ENCODE peak calls at places on chromosomes 12 and 14, in five cellular contexts. N is fibroblast of lung, P is IMR-90, O is H9, M is DND-41. C is an unnamed sample. For H4K20me1, the result is how much of the 10 kb centered on the place peaks cover.

GRCh38 chr12:5268424-5269210 is 163.3 kb upstream of the NTF3 start:
- DNase-seq in O (no peak), P (no peak), N (no peak), M (no peak), C (peak)

GRCh38 chr14:86787782-86788181 is 1205.2 kb downstream of the GALC start:
- DNase-seq in N (peak), M (peak), O (no peak), P (peak), C (no peak)

GRCh38 chr12:39824505-39825198 is 205.0 kb upstream of the ABCD2 start:
- DNase-seq in P (peak), N (no peak), M (no peak), O (no peak), C (peak)

GRCh38 chr12:12757121-12757520 is 28.3 kb upstream of the APOLD1 start:
- DNase-seq in M (peak), P (no peak), O (no peak), N (no peak), C (no peak)

GRCh38 chr14:106207316-106207715 is 680.9 kb downstream of the TMEM121 start:
- DNase-seq in N (no peak), P (no peak), M (no peak), O (no peak), C (no peak)

GRCh38 chr12:1019283-1019682 is 28.3 kb downstream of the ERC1 start:
- DNase-seq in M (no peak), O (no peak), P (no peak), N (no peak), C (no peak)

GRCh38 chr14:63157195-63157594 is 47.0 kb upstream of the RHOJ start:
- DNase-seq in M (no peak), P (no peak), N (no peak), O (no peak), C (no peak)

GRCh38 chr12:67661311-67662011 is 12.9 kb downstream of the DYRK2 start:
- DNase-seq in N (peak), P (peak), O (no peak), M (no peak), C (peak)

GRCh38 chr14:23183479-23183878 is at the start of gene SLC7A8:
- DNase-seq in P (no peak), M (no peak), N (no peak), O (peak), C (no peak)

GRCh38 chr14:24630087-24630871 is 3.7 kb downstream of the GZMB start:
- DNase-seq in N (no peak), O (no peak), M (no peak), P (no peak), C (no peak)

GRCh38 chr14:97456958-97457357 is 659.8 kb downstream of the VRK1 start:
- DNase-seq in N (peak), P (no peak), M (peak), O (no peak), C (no peak)

GRCh38 chr12:104710940-104711725 is 247.0 kb downstream of the SLC41A2 start:
- DNase-seq in P (peak), N (peak), O (no peak), M (no peak), C (peak)

GRCh38 chr12:112904571-112904970 is 2.2 kb upstream of the OAS1 start:
- DNase-seq in N (peak), O (no peak), M (no peak), P (no peak), C (no peak)

GRCh38 chr14:81408595-81408994 is 8.5 kb upstream of the STON2 start:
- DNase-seq in O (no peak), N (no peak), M (no peak), P (no peak), C (no peak)

GRCh38 chr12:103181366-103182152 is 224.1 kb downstream of the ASCL1 start:
- DNase-seq in P (no peak), O (no peak), M (no peak), N (no peak), C (no peak)

GRCh38 chr14:21090194-21090939 is 8.1 kb downstream of the ZNF219 start:
- DNase-seq in M (peak), P (no peak), O (peak), N (no peak), C (no peak)

GRCh38 chr12:20486233-20486632 is 117.9 kb downstream of the PDE3A start:
- DNase-seq in P (peak), N (no peak), M (no peak), O (no peak), C (no peak)

GRCh38 chr12:86613306-86613705 is 357.1 kb upstream of the MGAT4C start:
- DNase-seq in O (no peak), N (no peak), P (no peak), M (no peak), C (peak)

GRCh38 chr14:103408491-103409155 is 23.4 kb downstream of the MARK3 start:
- DNase-seq in M (no peak), O (no peak), P (peak), N (peak), C (no peak)

GRCh38 chr12:121514184-121514742 is 66.6 kb downstream of the KDM2B start:
- DNase-seq in P (no peak), M (no peak), N (no peak), O (no peak), C (no peak)

GRCh38 chr12:64034901-64035576 is 187.1 kb downstream of the KICS2 start:
- DNase-seq in O (no peak), P (no peak), M (no peak), N (no peak), C (no peak)

GRCh38 chr12:120856980-120857379 is 47.2 kb downstream of the SPPL3 start:
- DNase-seq in P (no peak), O (no peak), M (no peak), N (no peak), C (peak)

GRCh38 chr14:106530423-106531107 is 1004.2 kb downstream of the TMEM121 start:
- DNase-seq in O (no peak), M (peak), N (no peak), P (no peak), C (no peak)

GRCh38 chr14:64218344-64219240 is 75.6 kb downstream of the ESR2 start:
- DNase-seq in M (no peak), P (no peak), O (no peak), N (peak), C (no peak)

GRCh38 chr12:108514973-108515814 is at the start of gene FICD:
- DNase-seq in P (peak), M (peak), O (peak), N (peak), C (peak)

GRCh38 chr12:108517288-108518100 is 2.4 kb downstream of the FICD start:
- DNase-seq in P (no peak), M (no peak), O (no peak), N (no peak), C (no peak)

GRCh38 chr12:108516511-108517275 is 1.6 kb downstream of the FICD start:
- DNase-seq in M (no peak), P (no peak), O (peak), N (peak), C (no peak)

GRCh38 chr12:108514468-108514972 is 557 bp upstream of the FICD start:
- DNase-seq in M (no peak), P (no peak), N (no peak), O (no peak), C (no peak)

GRCh38 chr12:108515916-108516315 is 839 bp downstream of the FICD start:
- DNase-seq in M (peak), P (no peak), N (no peak), O (no peak), C (no peak)
- H4K20me1 ChIP-seq in M (under half), P (under half), N (under half), O (under half), C (under half)

GRCh38 chr14:57254884-57255283 is 13.8 kb downstream of the EXOC5 start:
- DNase-seq in O (no peak), P (no peak), N (no peak), M (no peak), C (no peak)
- H4K20me1 ChIP-seq in O (under half), P (under half), N (under half), M (half or more), C (under half)

GRCh38 chr12:89695100-89695499 is 13.5 kb downstream of the ATP2B1 start:
- DNase-seq in O (no peak), P (peak), M (no peak), N (peak), C (peak)
- H4K20me1 ChIP-seq in O (under half), P (under half), M (under half), N (under half), C (under half)

GRCh38 chr12:124828264-124829007 is 35.2 kb downstream of the SCARB1 start:
- DNase-seq in N (peak), M (no peak), P (peak), O (no peak), C (peak)
- H4K20me1 ChIP-seq in N (under half), M (under half), P (under half), O (under half), C (under half)

DNA sequence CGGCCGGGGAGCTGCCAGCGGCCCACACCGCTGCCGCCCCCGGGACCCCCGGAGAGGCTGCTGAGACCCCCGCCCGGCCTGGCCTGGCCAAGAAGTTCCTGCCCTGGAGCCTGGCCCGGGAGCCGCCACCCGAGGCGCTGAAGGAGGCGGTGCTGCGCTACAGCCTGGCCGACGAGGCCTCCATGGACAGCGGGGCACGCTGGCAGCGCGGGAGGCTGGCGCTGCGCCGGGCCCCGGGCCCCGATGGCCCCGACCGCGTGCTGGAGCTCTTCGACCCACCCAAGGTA is 12.8 kb downstream of the SH2B3 start:
- DNase-seq in O (peak), P (no peak), N (no peak), M (no peak), C (no peak)
- H4K20me1 ChIP-seq in O (under half), P (under half), N (under half), M (under half), C (under half)

GRCh38 chr12:11698729-11699128 is 49.3 kb downstream of the ETV6 start:
- DNase-seq in N (no peak), P (no peak), M (no peak), O (no peak), C (no peak)
- H4K20me1 ChIP-seq in N (under half), P (under half), M (half or more), O (under half), C (under half)

GRCh38 chr12:101948365-101948764 is 71.0 kb downstream of the DRAM1 start:
- DNase-seq in O (no peak), P (no peak), M (no peak), N (no peak), C (no peak)
- H4K20me1 ChIP-seq in O (under half), P (under half), M (under half), N (under half), C (under half)

DNA sequence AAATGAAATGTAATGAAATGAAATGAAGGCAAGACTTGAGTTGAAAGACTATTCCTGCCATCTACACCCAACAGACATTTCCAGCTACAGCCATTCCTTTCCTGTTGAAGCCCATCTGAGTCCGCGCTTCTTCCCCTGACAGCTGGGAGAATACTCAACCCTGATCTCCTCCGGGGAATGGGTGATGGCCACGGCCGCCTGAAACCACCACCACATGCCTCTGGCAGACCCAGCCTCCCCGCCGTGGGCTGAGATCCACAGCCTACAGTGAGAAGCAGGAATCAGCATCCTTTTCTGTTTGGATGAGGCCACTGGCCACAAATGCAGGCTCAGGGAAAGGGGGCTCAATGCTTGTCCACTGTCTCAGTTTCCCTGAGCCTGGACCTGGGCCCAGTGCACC is 130.3 kb downstream of the NCOR2 start:
- DNase-seq in P (no peak), O (no peak), N (no peak), M (no peak), C (no peak)
- H4K20me1 ChIP-seq in P (under half), O (under half), N (under half), M (under half), C (under half)

DNA sequence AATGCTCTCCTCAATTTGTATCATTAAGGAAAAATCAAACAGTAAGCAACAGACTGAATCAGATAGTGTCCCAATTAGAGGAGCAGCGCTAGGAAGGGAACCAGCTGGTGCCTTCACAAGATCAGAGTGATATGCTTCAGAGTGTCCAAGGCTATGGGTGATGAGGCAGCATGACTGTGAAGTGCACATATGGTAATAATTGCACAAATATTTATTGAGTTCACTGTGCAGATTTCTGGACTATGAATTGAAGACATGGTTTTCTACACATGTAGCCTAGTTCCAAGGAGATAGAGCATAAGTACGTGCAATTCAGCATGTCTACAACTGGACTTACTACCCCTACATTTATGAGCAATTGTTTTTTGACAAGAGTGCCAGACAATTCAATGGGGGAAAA is 78.8 kb upstream of the EVL start:
- DNase-seq in M (no peak), O (no peak), N (no peak), P (peak), C (no peak)
- H4K20me1 ChIP-seq in M (under half), O (under half), N (under half), P (under half), C (under half)

DNA sequence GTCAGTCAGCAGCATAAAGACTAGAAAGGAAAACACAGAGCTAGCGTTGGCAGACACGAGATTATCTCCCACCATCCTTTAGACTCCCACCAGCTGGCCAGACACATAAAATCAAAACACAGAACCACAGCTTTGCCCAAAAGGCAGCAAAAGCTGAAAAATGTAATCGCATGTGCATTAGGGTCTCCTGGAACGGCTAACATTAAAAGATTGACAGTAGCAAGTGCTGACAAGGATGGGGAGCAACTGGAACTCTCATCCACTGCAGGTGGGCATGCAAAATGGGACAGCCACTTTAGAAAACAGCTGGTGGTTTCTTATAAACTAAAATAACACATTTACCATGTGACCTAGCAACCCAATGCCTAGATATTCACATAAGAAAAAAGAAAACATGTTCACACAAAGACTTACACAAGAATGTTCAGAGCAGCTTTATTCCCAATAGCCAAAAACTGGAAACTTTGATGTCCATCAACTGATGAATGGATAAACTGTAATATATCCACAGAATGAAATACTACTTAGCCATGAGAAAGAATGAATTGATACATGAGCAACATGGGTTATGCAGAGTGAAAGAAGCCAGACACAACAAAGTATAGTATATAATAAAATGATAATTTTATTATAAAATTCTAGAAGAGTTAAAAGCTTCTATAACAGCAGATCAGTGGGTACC is 37.7 kb downstream of the NCOR2 start:
- DNase-seq in O (no peak), P (no peak), M (no peak), N (no peak), C (no peak)
- H4K20me1 ChIP-seq in O (under half), P (half or more), M (half or more), N (under half), C (under half)

C was measured in mammary epithelial cell.